ENCODE peak calls at places on chromosomes 5 and 9, in four cellular contexts. T is right atrium auricular region, W is lung, Y is A549. Q is an unnamed sample.

GRCh38 chr9:137029058-137029922 is 1.3 kb upstream of the ABCA2 start:
- DNase-seq in Y (peak; percentile 73), T (peak; percentile 74), W (peak; percentile 82), Q (peak; percentile 88)

GRCh38 chr5:124395287-124395686 is 351.2 kb downstream of the ZNF608 start:
- DNase-seq in Y (no peak), W (no peak), T (no peak), Q (peak; percentile 67)

GRCh38 chr9:126501383-126502331 is 112.1 kb upstream of the LMX1B start:
- DNase-seq in T (no peak), Y (no peak), W (no peak), Q (no peak)

GRCh38 chr5:165310031-165310430 is 1804.6 kb downstream of the MAT2B start:
- DNase-seq in W (no peak), Y (no peak), T (no peak), Q (no peak)

GRCh38 chr5:160235731-160236130 is 6.4 kb downstream of the FABP6 start:
- DNase-seq in Y (no peak), T (no peak), W (no peak), Q (no peak)

GRCh38 chr5:157189223-157189622 is 8.6 kb downstream of the ITK start:
- DNase-seq in Y (no peak), W (no peak), T (peak; percentile 13), Q (no peak)

GRCh38 chr9:121360975-121361374 is 9.1 kb downstream of the STOM start:
- DNase-seq in T (no peak), Y (no peak), W (no peak), Q (no peak)

GRCh38 chr5:176788931-176789872 is 21.2 kb upstream of the UNC5A start:
- DNase-seq in W (no peak), Y (no peak), T (no peak), Q (peak; percentile 6)

GRCh38 chr9:110767559-110768063 is 99.0 kb downstream of the MUSK start:
- DNase-seq in T (peak; percentile 81), Y (no peak), W (no peak), Q (no peak)

GRCh38 chr5:107474361-107474723 is 196.4 kb downstream of the EFNA5 start:
- DNase-seq in W (no peak), T (no peak), Y (no peak), Q (no peak)

GRCh38 chr5:38468202-38468656 is 88.2 kb downstream of the LIFR start:
- DNase-seq in W (no peak), T (no peak), Y (peak; percentile 74), Q (no peak)

GRCh38 chr5:132270706-132271105 is 13.2 kb downstream of the PDLIM4 start:
- DNase-seq in T (peak; percentile 55), W (no peak), Y (no peak), Q (no peak)

GRCh38 chr9:20340161-20340861 is 282.0 kb downstream of the MLLT3 start:
- DNase-seq in Y (no peak), W (no peak), T (no peak), Q (no peak)

GRCh38 chr9:110949081-110949480 is 89.2 kb downstream of the LPAR1 start:
- DNase-seq in T (no peak), Y (no peak), W (no peak), Q (no peak)

GRCh38 chr5:58503634-58504033 is 12.4 kb downstream of the GAPT start:
- DNase-seq in Y (no peak), W (no peak), T (no peak), Q (no peak)

GRCh38 chr5:107090471-107090870 is 580.3 kb downstream of the EFNA5 start:
- DNase-seq in Y (no peak), W (no peak), T (no peak), Q (no peak)

GRCh38 chr5:123089971-123090640 is 1.1 kb downstream of the PRDM6 start:
- DNase-seq in T (no peak), W (no peak), Y (peak; percentile 16), Q (peak; percentile 11)

GRCh38 chr5:41600738-41601137 is 90.3 kb upstream of the PLCXD3 start:
- DNase-seq in Y (no peak), W (no peak), T (no peak), Q (peak; percentile 8)

GRCh38 chr5:103587185-103587748 is 24.7 kb upstream of the NUDT12 start:
- DNase-seq in T (no peak), Y (peak; percentile 20), W (no peak), Q (no peak)

GRCh38 chr9:4303002-4303401 is 3.1 kb upstream of the GLIS3 start:
- DNase-seq in T (no peak), W (no peak), Y (no peak), Q (no peak)

GRCh38 chr5:178330791-178331404 is 98.3 kb upstream of the PHYKPL start:
- DNase-seq in W (no peak), T (no peak), Y (no peak), Q (no peak)

GRCh38 chr5:59542841-59543825 is 350.4 kb downstream of the PDE4D start:
- DNase-seq in T (no peak), Y (peak; percentile 96), W (no peak), Q (peak; percentile 67)

GRCh38 chr9:477146-477545 is 262.5 kb downstream of the DOCK8 start:
- DNase-seq in W (no peak), Y (no peak), T (no peak), Q (no peak)

GRCh38 chr5:65808818-65809217 is 86.8 kb downstream of the NLN start:
- DNase-seq in Y (peak; percentile 16), T (no peak), W (no peak), Q (no peak)

GRCh38 chr9:106653111-106653697 is 209.8 kb upstream of the ZNF462 start:
- DNase-seq in Y (no peak), W (no peak), T (no peak), Q (no peak)

GRCh38 chr5:149392718-149393117 is 13.6 kb upstream of the IL17B start:
- DNase-seq in Y (peak; percentile 28), T (no peak), W (no peak), Q (no peak)

GRCh38 chr9:126114850-126115460 is 211.7 kb upstream of the MVB12B start:
- DNase-seq in T (no peak), Y (no peak), W (no peak), Q (no peak)

GRCh38 chr5:141149812-141150211 is at the start of gene PCDHB6:
- DNase-seq in T (no peak), Y (peak; percentile 56), W (no peak), Q (peak; percentile 66)
- TF ChIP-seq CTCF in T (no peak), Y (peak; percentile 41), W (no peak), Q (peak; percentile 67)

GRCh38 chr5:130136300-130136699 is 232.0 kb downstream of the CHSY3 start:
- DNase-seq in T (no peak), W (no peak), Y (no peak), Q (no peak)

GRCh38 chr5:130138406-130139060 is 234.3 kb downstream of the CHSY3 start:
- DNase-seq in Y (no peak), T (no peak), W (no peak), Q (no peak)

GRCh38 chr5:130141689-130142320 is 237.5 kb downstream of the CHSY3 start:
- DNase-seq in T (no peak), W (no peak), Y (peak; percentile 21), Q (peak; percentile 49)
- TF ChIP-seq CTCF in T (peak; percentile 36), W (no peak), Y (peak; percentile 21), Q (peak; percentile 87)

GRCh38 chr5:10689391-10690081 is 71.5 kb downstream of the DAP start:
- DNase-seq in T (no peak), W (no peak), Y (peak; percentile 67), Q (peak; percentile 70)
- TF ChIP-seq CTCF in T (no peak), W (no peak), Y (peak; percentile 30), Q (peak; percentile 64)

DNA sequence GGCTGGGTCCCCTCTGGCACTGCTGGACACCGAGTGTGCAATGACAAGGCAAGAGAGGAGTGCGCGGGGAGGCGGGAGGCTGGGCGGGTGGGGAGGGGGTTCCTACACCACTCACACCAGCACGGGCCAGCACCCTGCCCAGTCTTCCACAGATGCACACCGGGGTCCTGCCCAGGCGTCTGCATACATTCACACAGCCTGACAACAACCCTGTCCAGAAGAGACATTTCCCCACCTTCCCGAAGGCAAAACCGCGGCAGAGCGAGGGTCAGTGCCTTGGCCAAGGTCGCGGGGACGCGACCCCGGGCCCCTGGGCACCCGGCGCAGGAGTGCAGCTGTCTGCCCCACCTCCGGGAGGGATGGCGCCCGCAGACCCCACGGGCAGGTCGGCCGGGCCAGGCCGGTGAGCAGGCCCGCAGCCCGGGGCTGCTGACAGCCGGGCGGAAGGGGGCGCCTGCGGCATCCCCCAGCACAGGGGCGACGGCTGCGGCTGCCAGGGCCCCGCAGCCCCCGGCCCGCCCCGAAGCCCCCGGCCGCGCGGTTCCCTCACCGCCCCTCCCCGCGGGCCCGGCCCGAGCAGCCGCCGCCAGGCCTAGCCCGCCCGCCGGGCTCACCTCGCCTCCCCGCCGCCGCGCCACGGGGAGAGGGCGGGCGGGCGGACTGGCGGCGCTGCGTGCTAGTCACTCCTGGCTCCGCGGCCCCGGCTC is 496 bp downstream of the MAPK9 start:
- DNase-seq in T (peak; percentile 47), Y (no peak), W (no peak), Q (peak; percentile 49)
- TF ChIP-seq CTCF in T (no peak), Y (peak; percentile 52), W (no peak), Q (no peak)

DNA sequence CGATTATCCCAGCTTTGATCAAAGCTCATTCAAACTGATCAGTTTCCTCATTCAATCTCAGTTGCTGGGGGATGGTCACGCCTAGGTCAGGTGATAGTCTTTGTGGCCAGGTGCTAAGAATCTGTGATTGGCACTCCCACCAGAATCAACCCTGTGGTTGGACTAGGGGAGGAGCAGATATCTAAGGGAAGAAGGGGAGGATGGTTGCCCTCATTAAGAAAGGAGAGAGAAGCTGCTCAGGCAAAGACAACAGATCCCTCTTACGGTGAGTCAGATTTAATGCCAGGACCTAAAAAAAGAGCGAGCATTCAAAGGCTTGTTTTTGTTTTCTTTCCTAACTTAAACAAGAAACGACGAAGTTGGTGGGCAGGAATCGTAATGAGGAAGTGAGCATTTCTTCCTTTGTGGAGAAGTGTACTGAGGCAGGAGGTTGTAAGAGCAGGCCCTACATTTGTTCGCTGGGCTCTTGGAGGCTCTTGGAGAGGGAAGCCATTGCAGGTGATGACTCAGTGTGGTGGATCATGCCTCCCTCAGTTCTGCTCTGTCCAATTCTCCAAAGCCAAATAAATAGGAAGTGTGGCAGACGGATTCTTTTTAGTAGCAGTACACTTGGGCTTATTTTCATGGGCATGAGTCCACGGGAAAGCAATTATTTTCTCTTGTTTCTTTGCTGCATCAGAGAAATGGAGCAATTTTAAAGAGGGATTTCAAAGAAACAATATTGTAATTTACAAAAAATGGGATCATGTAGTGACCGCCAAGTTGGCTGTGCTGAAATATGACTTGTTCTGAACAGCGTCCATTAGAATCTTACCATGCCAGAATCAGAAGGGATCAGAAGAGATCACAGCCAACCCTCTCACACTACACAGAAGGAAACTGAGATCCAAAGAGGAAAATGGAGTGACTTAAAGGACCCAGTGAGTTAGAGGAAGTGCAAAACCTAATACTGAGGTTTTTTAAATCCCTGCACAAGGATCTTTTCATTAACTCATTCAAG is 18.7 kb upstream of the TGFBR1 start:
- DNase-seq in T (no peak), W (no peak), Y (no peak), Q (no peak)
- TF ChIP-seq CTCF in T (no peak), W (no peak), Y (no peak), Q (no peak)

DNA sequence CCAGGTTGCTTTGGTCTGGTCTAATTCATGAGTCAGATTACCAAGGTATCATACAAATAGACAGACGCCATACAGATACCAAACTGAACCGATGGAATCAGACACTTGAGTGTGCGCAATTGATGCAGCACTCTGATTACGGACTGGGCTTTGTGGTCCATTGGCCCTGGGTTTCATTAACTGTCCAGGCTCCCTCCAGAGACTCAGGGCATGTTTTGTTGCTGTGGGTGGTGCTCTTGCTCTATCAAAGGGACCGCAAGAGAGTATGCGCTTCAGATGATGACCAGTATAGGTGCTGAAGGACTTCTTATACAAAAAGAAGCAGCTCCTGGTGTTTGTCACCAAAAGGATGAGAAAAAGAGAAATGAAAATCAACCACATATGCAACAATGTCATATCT is 36.9 kb upstream of the ANKRD55 start:
- DNase-seq in T (no peak), W (no peak), Y (peak; percentile 18), Q (peak; percentile 63)
- TF ChIP-seq CTCF in T (no peak), W (no peak), Y (no peak), Q (peak; percentile 47)